ENCODE peak calls at places on chromosomes 13 and 19, in seven cellular contexts. A, L, S, T, H, F and W are unnamed samples.

GRCh38 chr13:76385606-76386005 is 500.6 kb downstream of the KCTD12 start:
- DNase-seq in A (no peak), L (no peak), S (no peak), T (no peak), H (no peak), F (no peak), W (no peak)

GRCh38 chr19:28553005-28553404 is 659.9 kb downstream of the UQCRFS1 start:
- DNase-seq in A (no peak), L (no peak), S (no peak), T (no peak), H (no peak), F (no peak), W (peak)

GRCh38 chr13:50400930-50401553 is 385.8 kb downstream of the KCNRG start:
- DNase-seq in A (no peak), L (peak), S (no peak), T (no peak), H (no peak), F (no peak), W (no peak)

GRCh38 chr19:15293751-15294505 is 38.4 kb downstream of the BRD4 start:
- DNase-seq in A (no peak), L (no peak), S (no peak), T (no peak), H (no peak), F (no peak), W (no peak)

GRCh38 chr13:20359335-20359734 is 127.2 kb upstream of the GJB6 start:
- DNase-seq in A (no peak), L (no peak), S (no peak), T (no peak), H (no peak), F (no peak), W (no peak)

GRCh38 chr13:25281937-25282332 is 5.4 kb downstream of the MTMR6 start:
- DNase-seq in A (no peak), L (no peak), S (no peak), T (no peak), H (no peak), F (no peak), W (no peak)

GRCh38 chr13:45048890-45049407 is 59.6 kb downstream of the GPALPP1 start:
- DNase-seq in A (no peak), L (no peak), S (no peak), T (no peak), H (no peak), F (peak), W (peak)

GRCh38 chr19:14023404-14024235 is 4.3 kb upstream of the RLN3 start:
- DNase-seq in A (no peak), L (no peak), S (no peak), T (no peak), H (no peak), F (no peak), W (peak)

GRCh38 chr19:11281336-11282049 is 14.5 kb upstream of the TSPAN16 start:
- DNase-seq in A (no peak), L (no peak), S (no peak), T (no peak), H (no peak), F (no peak), W (no peak)

GRCh38 chr13:98824376-98825160 is 72.1 kb upstream of the SLC15A1 start:
- DNase-seq in A (no peak), L (no peak), S (no peak), T (no peak), H (no peak), F (no peak), W (no peak)

GRCh38 chr19:41997121-41997850 is 3.3 kb upstream of the ATP1A3 start:
- DNase-seq in A (no peak), L (peak), S (peak), T (no peak), H (no peak), F (peak), W (no peak)

GRCh38 chr19:49851456-49852259 is 699 bp downstream of the PTOV1 start:
- DNase-seq in A (no peak), L (no peak), S (peak), T (no peak), H (no peak), F (no peak), W (no peak)

GRCh38 chr19:1168877-1169791 is 4.9 kb downstream of the SBNO2 start:
- DNase-seq in A (no peak), L (no peak), S (peak), T (no peak), H (no peak), F (no peak), W (no peak)

GRCh38 chr13:85653681-85654080 is 145.5 kb downstream of the SLITRK6 start:
- DNase-seq in A (no peak), L (no peak), S (no peak), T (no peak), H (no peak), F (no peak), W (no peak)

GRCh38 chr13:110430391-110431338 is 123.6 kb downstream of the COL4A2 start:
- DNase-seq in A (no peak), L (no peak), S (no peak), T (no peak), H (no peak), F (no peak), W (no peak)

GRCh38 chr19:42111384-42111783 is 20.9 kb downstream of the POU2F2 start:
- DNase-seq in A (no peak), L (no peak), S (no peak), T (no peak), H (no peak), F (no peak), W (no peak)